ENCODE peak calls at places on chromosomes 5 and 9, in four cellular contexts. P is uterus, H is NB4, N is IMR-90. T is an unnamed sample.

GRCh38 chr9:99851028-99851822 is 29.5 kb downstream of the NR4A3 start:
- DNase-seq in P (no peak), H (no peak), N (no peak), T (no peak)

GRCh38 chr5:76326559-76327351 is 76.3 kb upstream of the IQGAP2 start:
- DNase-seq in P (no peak), H (no peak), N (no peak), T (no peak)

GRCh38 chr5:73911761-73912393 is 285.9 kb downstream of the ARHGEF28 start:
- DNase-seq in P (no peak), H (no peak), N (peak; percentile 41), T (no peak)

GRCh38 chr5:91443028-91443427 is 59.9 kb upstream of the ARRDC3 start:
- DNase-seq in P (no peak), H (no peak), N (peak; percentile 69), T (no peak)

GRCh38 chr5:57370376-57370775 is 112.2 kb downstream of the ACTBL2 start:
- DNase-seq in P (no peak), H (no peak), N (no peak), T (no peak)

GRCh38 chr5:54643679-54644078 is 126.1 kb downstream of the SNX18 start:
- DNase-seq in P (no peak), H (no peak), N (peak; percentile 87), T (no peak)

GRCh38 chr9:97749928-97750327 is 52.8 kb upstream of the XPA start:
- DNase-seq in P (no peak), H (no peak), N (no peak), T (no peak)

GRCh38 chr9:90916147-90916734 is 114.6 kb downstream of the SYK start:
- DNase-seq in P (no peak), H (no peak), N (peak; percentile 73), T (no peak)

GRCh38 chr9:69961834-69962233 is 81.8 kb upstream of the MAMDC2 start:
- DNase-seq in P (no peak), H (no peak), N (no peak), T (no peak)

GRCh38 chr5:135703026-135703550 is 124.3 kb upstream of the CXCL14 start:
- DNase-seq in P (no peak), H (no peak), N (no peak), T (no peak)

GRCh38 chr9:137409515-137409914 is 13.4 kb downstream of the EXD3 start:
- DNase-seq in P (no peak), H (no peak), N (no peak), T (no peak)

GRCh38 chr5:32230356-32231099 is 56.4 kb upstream of the GOLPH3 start:
- DNase-seq in P (no peak), H (peak; percentile 63), N (no peak), T (no peak)

GRCh38 chr5:53087596-53087995 is 22.0 kb downstream of the MOCS2 start:
- DNase-seq in P (no peak), H (no peak), N (no peak), T (no peak)

GRCh38 chr5:88815048-88815789 is 67.8 kb downstream of the MEF2C start:
- DNase-seq in P (no peak), H (no peak), N (no peak), T (no peak)

GRCh38 chr5:140710899-140711552 is 10.8 kb downstream of the ZMAT2 start:
- DNase-seq in P (peak; percentile 88), H (peak; percentile 97), N (peak; percentile 97), T (peak; percentile 48)
- TF ChIP-seq POLR2A in P (peak; percentile 57), H (peak; percentile 22), N (peak; percentile 83), T (no peak)

GRCh38 chr5:149731617-149732400 is 1.7 kb downstream of the PPARGC1B start:
- DNase-seq in P (peak; percentile 80), H (peak; percentile 90), N (peak; percentile 58), T (peak; percentile 62)
- TF ChIP-seq POLR2A in P (peak; percentile 45), H (peak; percentile 13), N (no peak), T (no peak)

DNA sequence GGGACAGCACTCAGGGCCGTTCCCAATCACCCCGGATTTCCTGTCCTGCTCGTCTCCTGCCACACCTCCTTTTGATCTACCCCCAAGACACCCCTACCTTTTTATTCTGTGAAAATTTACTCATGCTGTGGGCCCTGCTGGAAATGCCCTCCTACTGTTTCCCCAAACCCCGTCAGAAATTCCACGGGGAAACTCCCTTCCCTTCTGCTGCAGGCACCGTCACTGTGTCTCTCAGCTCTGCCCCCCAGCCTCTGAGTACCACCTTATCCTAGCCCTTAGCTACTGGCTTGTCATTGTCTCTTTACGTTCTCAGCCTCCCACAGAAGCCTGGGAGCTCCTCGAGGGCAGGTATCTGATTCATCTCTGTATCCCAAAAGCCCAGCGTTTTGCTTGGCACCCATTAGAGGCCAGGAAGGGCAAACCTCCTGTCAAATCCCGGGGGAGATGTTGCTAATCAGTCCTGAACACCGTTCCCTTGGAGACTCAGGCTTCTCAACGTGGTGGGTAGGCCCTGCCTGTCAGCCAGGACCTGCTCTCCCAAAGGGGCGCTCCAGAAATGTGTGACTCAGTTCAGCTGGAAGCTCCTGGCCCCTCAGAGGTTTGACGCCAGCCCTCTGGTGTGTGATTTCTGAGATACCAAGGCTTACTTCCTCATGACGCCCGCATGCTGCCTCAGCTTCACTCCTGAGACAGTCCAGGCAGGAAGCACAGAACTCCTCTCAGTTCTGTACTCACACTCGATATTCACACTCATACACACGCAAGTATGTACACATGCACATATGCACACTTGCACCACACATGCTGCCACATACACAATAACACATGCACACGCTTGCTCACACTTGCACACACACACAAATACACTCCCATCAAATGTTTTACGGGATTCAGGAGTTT is 50.7 kb upstream of the GRHPR start:
- DNase-seq in P (no peak), H (peak; percentile 24), N (peak; percentile 58), T (no peak)
- TF ChIP-seq POLR2A in P (no peak), H (no peak), N (no peak), T (no peak)

GRCh38 chr5:16461026-16461425 is 4.6 kb downstream of the ZNF622 start:
- DNase-seq in P (no peak), H (no peak), N (peak; percentile 70), T (no peak)

GRCh38 chr5:16464664-16465543 is 696 bp downstream of the ZNF622 start:
- DNase-seq in P (no peak), H (peak; percentile 49), N (no peak), T (no peak)

GRCh38 chr5:16467363-16468219 is 2.0 kb upstream of the ZNF622 start:
- DNase-seq in P (no peak), H (peak; percentile 16), N (peak; percentile 78), T (no peak)

GRCh38 chr5:16461782-16462181 is 3.8 kb downstream of the ZNF622 start:
- DNase-seq in P (no peak), H (no peak), N (peak; percentile 94), T (no peak)

DNA sequence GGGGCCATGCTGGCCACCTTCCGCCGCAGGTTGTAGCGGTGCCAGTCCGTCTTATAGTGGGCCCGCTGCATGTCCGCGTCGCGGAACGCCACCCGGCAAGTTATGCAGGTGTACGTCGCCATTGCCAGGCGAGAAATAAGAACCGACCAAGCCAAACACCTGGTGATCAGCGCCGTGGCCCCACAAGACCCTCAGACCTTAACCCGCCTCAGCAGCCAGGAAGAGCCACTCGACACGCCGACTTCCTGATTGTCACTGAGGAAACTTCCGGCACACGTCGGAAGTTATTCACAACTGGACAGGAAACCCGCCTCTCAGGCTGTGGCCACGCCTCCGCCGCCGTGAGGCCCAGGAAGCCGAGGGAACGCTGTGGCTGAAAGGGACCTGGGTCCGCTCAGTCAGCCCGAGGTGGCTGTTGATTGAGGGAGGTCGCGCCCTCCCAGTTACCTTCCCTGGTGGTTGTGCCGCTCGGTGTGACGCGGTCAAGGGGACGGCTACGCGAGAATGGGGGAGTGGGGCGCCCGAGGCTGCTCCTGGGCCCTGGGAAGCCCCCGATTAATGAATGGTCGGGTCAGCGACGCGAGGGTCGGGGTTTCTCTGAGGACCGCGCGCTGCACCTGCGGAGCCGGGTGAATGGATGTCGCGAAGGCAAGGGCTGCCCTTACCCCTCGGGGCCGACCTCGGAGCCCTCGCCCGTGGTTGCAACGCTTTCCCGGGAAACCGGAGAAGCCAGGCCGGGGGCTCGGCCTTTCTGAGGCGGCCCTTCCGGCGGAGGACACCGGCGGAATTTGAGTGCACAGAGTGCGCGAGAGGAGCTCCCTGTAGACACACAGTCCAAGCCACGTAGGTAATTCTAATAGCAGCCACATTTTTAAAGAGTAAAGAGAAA is at the start of gene ZNF622:
- DNase-seq in P (peak; percentile 86), H (peak; percentile 96), N (peak; percentile 88), T (peak; percentile 54)
- TF ChIP-seq POLR2A in P (peak; percentile 71), H (peak; percentile 98), N (peak; percentile 89), T (peak; percentile 76)

GRCh38 chr9:33510264-33511183 is 13.5 kb upstream of the ANKRD18B start:
- DNase-seq in P (peak; percentile 47), H (peak; percentile 84), N (peak; percentile 62), T (no peak)
- TF ChIP-seq POLR2A in P (no peak), H (peak; percentile 92), N (peak; percentile 83), T (no peak)

GRCh38 chr9:126847051-126847450 is 13.4 kb upstream of the ZBTB34 start:
- DNase-seq in P (no peak), H (no peak), N (no peak), T (no peak)

GRCh38 chr9:126842977-126843799 is 17.3 kb upstream of the ZBTB34 start:
- DNase-seq in P (no peak), H (no peak), N (no peak), T (no peak)

GRCh38 chr9:126842220-126842842 is 18.1 kb upstream of the ZBTB34 start:
- DNase-seq in P (no peak), H (no peak), N (no peak), T (no peak)

GRCh38 chr9:126839301-126839700 is 21.1 kb upstream of the ZBTB34 start:
- DNase-seq in P (no peak), H (no peak), N (no peak), T (no peak)

DNA sequence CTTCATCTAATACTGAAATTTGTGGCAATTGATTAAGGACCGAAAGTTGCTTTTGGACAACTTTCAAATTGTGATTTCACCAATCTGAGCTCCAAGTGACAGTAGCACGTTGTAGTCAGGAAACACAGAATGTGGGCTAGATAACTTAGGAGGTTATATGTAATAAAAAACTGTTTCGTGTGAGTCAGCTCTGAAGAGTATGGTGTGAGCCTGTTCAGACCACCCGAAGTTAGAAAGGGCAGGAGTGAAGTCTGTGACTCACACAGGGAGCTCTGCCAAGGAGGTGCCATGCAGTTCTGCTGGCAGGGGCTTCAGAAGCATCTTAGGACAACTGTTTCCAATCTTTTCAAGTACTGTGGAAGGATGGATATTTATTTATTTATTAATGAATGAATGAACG is 16.4 kb upstream of the ZBTB34 start:
- DNase-seq in P (no peak), H (no peak), N (peak; percentile 80), T (no peak)
- TF ChIP-seq POLR2A in P (no peak), H (no peak), N (no peak), T (no peak)

GRCh38 chr9:93456022-93456421 is 2.6 kb upstream of the FAM120AOS start:
- DNase-seq in P (no peak), H (no peak), N (peak; percentile 13), T (no peak)

GRCh38 chr9:93451762-93452709 is 551 bp downstream of the FAM120A start:
- DNase-seq in P (peak; percentile 46), H (peak; percentile 65), N (peak; percentile 33), T (no peak)

GRCh38 chr9:93452710-93453046 is 703 bp downstream of the FAM120AOS start:
- DNase-seq in P (no peak), H (peak; percentile 45), N (no peak), T (no peak)

GRCh38 chr9:93450817-93451761 is at the start of gene FAM120A:
- DNase-seq in P (peak; percentile 68), H (peak; percentile 85), N (peak; percentile 70), T (peak; percentile 9)

GRCh38 chr9:93453047-93453914 is at the start of gene FAM120AOS:
- DNase-seq in P (peak; percentile 87), H (peak; percentile 97), N (peak; percentile 95), T (peak; percentile 61)
- TF ChIP-seq POLR2A in P (peak; percentile 51), H (peak; percentile 33), N (no peak), T (no peak)

T was measured in esophagus squamous epithelium.